ENCODE peak calls at places on chromosomes 7 and 10, in five cellular contexts. K, A, P, Q and B are unnamed samples.

GRCh38 chr7:140229591-140230516 is 53.1 kb upstream of the KDM7A start:
- DNase-seq in K (peak), Q (no peak), A (peak), P (no peak), B (no peak)

GRCh38 chr7:19116121-19117080 is 1.0 kb downstream of the TWIST1 start:
- DNase-seq in A (no peak), Q (no peak), K (no peak), P (peak), B (peak)

GRCh38 chr7:22726345-22726848 is 603 bp upstream of the IL6 start:
- DNase-seq in K (peak), A (peak), P (peak), Q (peak), B (peak)

GRCh38 chr10:97018251-97019212 is 167.2 kb downstream of the SLIT1 start:
- DNase-seq in K (no peak), A (no peak), Q (no peak), P (no peak), B (no peak)

GRCh38 chr7:114533151-114533550 is 118.5 kb downstream of the FOXP2 start:
- DNase-seq in A (no peak), Q (no peak), K (no peak), P (no peak), B (peak)

GRCh38 chr7:22375359-22376048 is 18.6 kb upstream of the RAPGEF5 start:
- DNase-seq in K (no peak), A (no peak), Q (no peak), P (no peak), B (no peak)

GRCh38 chr7:25951414-25952276 is 200.4 kb upstream of the NFE2L3 start:
- DNase-seq in A (no peak), Q (no peak), K (no peak), P (no peak), B (no peak)

GRCh38 chr10:124989526-124989925 is 47.6 kb downstream of the ZRANB1 start:
- DNase-seq in K (no peak), Q (peak), A (no peak), P (no peak), B (no peak)

GRCh38 chr7:157529768-157530560 is 193.2 kb downstream of the DNAJB6 start:
- DNase-seq in A (no peak), P (no peak), Q (no peak), K (no peak), B (no peak)

GRCh38 chr7:74476546-74477095 is 22.9 kb downstream of the GTF2IRD1 start:
- DNase-seq in Q (no peak), K (no peak), A (no peak), P (no peak), B (no peak)

GRCh38 chr10:2201534-2202104 is 464.3 kb upstream of the ADARB2 start:
- DNase-seq in Q (no peak), A (no peak), P (no peak), K (no peak), B (no peak)

GRCh38 chr7:74656421-74656910 is 1.1 kb upstream of the GTF2I start:
- DNase-seq in K (peak), P (no peak), A (peak), Q (no peak), B (peak)

GRCh38 chr7:111554086-111554485 is 8.2 kb downstream of the IMMP2L start:
- DNase-seq in P (no peak), A (no peak), Q (no peak), K (no peak), B (no peak)

GRCh38 chr7:155198901-155199845 is 98.5 kb upstream of the INSIG1 start:
- DNase-seq in A (peak), K (peak), Q (no peak), P (peak), B (peak)

GRCh38 chr10:76150139-76150885 is 718.9 kb downstream of the LRMDA start:
- DNase-seq in Q (no peak), A (no peak), K (no peak), P (peak), B (peak)

GRCh38 chr7:123635551-123636359 is 19.9 kb upstream of the LMOD2 start:
- DNase-seq in Q (no peak), A (no peak), K (no peak), P (peak), B (peak)

GRCh38 chr7:30908681-30909080 is 3.0 kb upstream of the AQP1 start:
- DNase-seq in K (no peak), P (no peak), Q (no peak), A (no peak), B (no peak)

GRCh38 chr7:35695628-35695888 is 623 bp upstream of the HERPUD2 start:
- DNase-seq in P (no peak), Q (no peak), K (peak), A (peak), B (no peak)

GRCh38 chr10:61749271-61749670 is 86.5 kb downstream of the CABCOCO1 start:
- DNase-seq in K (no peak), P (no peak), Q (no peak), A (no peak), B (no peak)

GRCh38 chr10:69278446-69278963 is at the start of gene HK1:
- DNase-seq in Q (no peak), K (no peak), A (no peak), P (peak), B (peak)

GRCh38 chr7:12322287-12322902 is 81.3 kb downstream of the VWDE start:
- DNase-seq in K (no peak), P (peak), Q (no peak), A (no peak), B (peak)